ENCODE peak calls at places on chromosomes 11 and 22, in six cellular contexts. Q is lower leg skin, N is A549, S is upper lobe of right lung, E is SJSA1, O is keratinocyte. A is an unnamed sample.

GRCh38 chr11:35178862-35179261 is 39.9 kb downstream of the CD44 start:
- DNase-seq in Q (peak; percentile 59), N (no peak), S (no peak), E (no peak), O (no peak), A (no peak)

GRCh38 chr11:46436113-46436512 is 44.5 kb upstream of the CHRM4 start:
- DNase-seq in Q (no peak), N (no peak), S (no peak), E (no peak), O (no peak), A (no peak)

GRCh38 chr11:104967493-104968364 is 645 bp downstream of the CASP4 start:
- DNase-seq in Q (no peak), N (no peak), S (no peak), E (no peak), O (no peak), A (no peak)

GRCh38 chr22:22171357-22172218 is 73.0 kb upstream of the VPREB1 start:
- DNase-seq in Q (no peak), N (peak; percentile 52), S (no peak), E (no peak), O (no peak), A (no peak)

GRCh38 chr22:46541536-46541935 is 4.1 kb upstream of the CELSR1 start:
- DNase-seq in Q (no peak), N (no peak), S (no peak), E (no peak), O (no peak), A (no peak)

GRCh38 chr22:42073568-42074152 is 388 bp upstream of the PHETA2 start:
- DNase-seq in Q (no peak), N (no peak), S (no peak), E (no peak), O (no peak), A (no peak)

GRCh38 chr11:34614334-34615113 is 6.4 kb upstream of the EHF start:
- DNase-seq in Q (no peak), N (no peak), S (no peak), E (no peak), O (no peak), A (no peak)

GRCh38 chr11:122007611-122008071 is 108.4 kb downstream of the BLID start:
- DNase-seq in Q (peak; percentile 16), N (no peak), S (no peak), E (no peak), O (no peak), A (no peak)

GRCh38 chr11:65625628-65626342 is 10.2 kb downstream of the PCNX3 start:
- DNase-seq in Q (no peak), N (peak; percentile 61), S (peak; percentile 83), E (no peak), O (no peak), A (no peak)

GRCh38 chr11:7892751-7893356 is 38.2 kb downstream of the OR10A6 start:
- DNase-seq in Q (no peak), N (peak; percentile 57), S (no peak), E (no peak), O (no peak), A (no peak)

GRCh38 chr11:12529041-12529440 is 145.2 kb upstream of the TEAD1 start:
- DNase-seq in Q (no peak), N (no peak), S (no peak), E (no peak), O (no peak), A (no peak)

GRCh38 chr11:62146476-62147200 is 22.8 kb downstream of the INCENP start:
- DNase-seq in Q (no peak), N (no peak), S (peak; percentile 42), E (peak; percentile 43), O (no peak), A (no peak)

GRCh38 chr11:19913236-19913892 is 200.7 kb downstream of the NAV2 start:
- DNase-seq in Q (no peak), N (no peak), S (no peak), E (no peak), O (no peak), A (no peak)

GRCh38 chr11:73072935-73073481 is 69.1 kb downstream of the FCHSD2 start:
- DNase-seq in Q (no peak), N (peak; percentile 75), S (no peak), E (no peak), O (no peak), A (no peak)

GRCh38 chr11:120121336-120121735 is 16.6 kb downstream of the TRIM29 start:
- DNase-seq in Q (no peak), N (no peak), S (no peak), E (no peak), O (no peak), A (no peak)

GRCh38 chr22:32469799-32470212 is 4.8 kb upstream of the FBXO7 start:
- DNase-seq in Q (peak; percentile 51), N (peak; percentile 60), S (no peak), E (peak; percentile 88), O (no peak), A (no peak)

GRCh38 chr22:23849009-23850006 is 8.4 kb upstream of the SLC2A11 start:
- DNase-seq in Q (peak; percentile 61), N (peak; percentile 55), S (peak; percentile 92), E (peak; percentile 90), O (no peak), A (no peak)

GRCh38 chr11:121681536-121681935 is 228.8 kb upstream of the SORL1-AS1 start:
- DNase-seq in Q (no peak), N (no peak), S (no peak), E (no peak), O (no peak), A (no peak)

GRCh38 chr11:28447226-28447625 is 339.0 kb downstream of the METTL15 start:
- DNase-seq in Q (no peak), N (peak; percentile 6), S (no peak), E (no peak), O (no peak), A (no peak)

GRCh38 chr11:3989891-3990290 is 104.7 kb upstream of the RRM1 start:
- DNase-seq in Q (no peak), N (no peak), S (no peak), E (no peak), O (no peak), A (no peak)

GRCh38 chr11:33656768-33657167 is 43.9 kb downstream of the C11orf91 start:
- DNase-seq in Q (no peak), N (no peak), S (no peak), E (peak; percentile 9), O (no peak), A (no peak)

GRCh38 chr11:13695886-13696285 is 27.4 kb downstream of the FAR1 start:
- DNase-seq in Q (no peak), N (no peak), S (no peak), E (no peak), O (no peak), A (no peak)

GRCh38 chr11:111652184-111652583 is 49.9 kb downstream of the SIK2 start:
- DNase-seq in Q (no peak), N (no peak), S (no peak), E (no peak), O (no peak), A (no peak)

GRCh38 chr11:2473361-2474058 is 28.7 kb downstream of the KCNQ1 start:
- DNase-seq in Q (no peak), N (no peak), S (peak; percentile 55), E (no peak), O (no peak), A (no peak)

GRCh38 chr11:77223797-77224196 is 77.7 kb downstream of the GDPD4 start:
- DNase-seq in Q (no peak), N (no peak), S (no peak), E (no peak), O (no peak), A (no peak)

GRCh38 chr22:38713921-38714320 is 8.2 kb downstream of the GTPBP1 start:
- DNase-seq in Q (no peak), N (no peak), S (no peak), E (no peak), O (no peak), A (no peak)
- H3K4me3 ChIP-seq in Q (no peak overlapping the region), N (no peak overlapping the region), S (no peak overlapping the region), E (no peak overlapping the region), O (no peak overlapping the region), A (no peak overlapping the region)

DNA sequence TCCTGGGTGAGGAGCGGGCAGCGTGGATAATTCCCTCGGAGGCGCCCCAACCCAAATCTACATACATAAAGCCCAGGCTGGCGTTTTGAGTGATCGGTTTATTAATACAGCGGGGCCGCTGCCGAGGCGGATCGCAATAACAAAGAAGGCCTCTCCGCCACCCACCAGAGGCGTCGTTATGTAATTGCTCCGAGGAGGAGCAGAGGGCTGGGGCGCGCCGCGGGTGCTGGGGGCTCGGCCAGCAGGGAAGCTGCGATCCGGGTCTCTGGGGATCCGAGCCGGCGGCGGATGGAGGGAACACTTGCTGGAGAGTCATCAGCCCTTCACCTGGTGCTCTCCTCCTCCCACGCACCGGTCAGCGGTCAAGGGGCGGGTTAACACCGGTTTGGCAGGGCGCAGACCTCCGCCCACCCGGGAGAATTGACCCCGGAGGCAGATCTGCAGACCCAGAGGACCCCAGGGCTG is 6.4 kb upstream of the TP53I11 start:
- DNase-seq in Q (no peak), N (no peak), S (no peak), E (no peak), O (no peak), A (no peak)
- H3K4me3 ChIP-seq in Q (no peak overlapping the region), N (no peak overlapping the region), S (no peak overlapping the region), E (no peak overlapping the region), O (no peak overlapping the region), A (peak overlapping the region; percentile 16)

DNA sequence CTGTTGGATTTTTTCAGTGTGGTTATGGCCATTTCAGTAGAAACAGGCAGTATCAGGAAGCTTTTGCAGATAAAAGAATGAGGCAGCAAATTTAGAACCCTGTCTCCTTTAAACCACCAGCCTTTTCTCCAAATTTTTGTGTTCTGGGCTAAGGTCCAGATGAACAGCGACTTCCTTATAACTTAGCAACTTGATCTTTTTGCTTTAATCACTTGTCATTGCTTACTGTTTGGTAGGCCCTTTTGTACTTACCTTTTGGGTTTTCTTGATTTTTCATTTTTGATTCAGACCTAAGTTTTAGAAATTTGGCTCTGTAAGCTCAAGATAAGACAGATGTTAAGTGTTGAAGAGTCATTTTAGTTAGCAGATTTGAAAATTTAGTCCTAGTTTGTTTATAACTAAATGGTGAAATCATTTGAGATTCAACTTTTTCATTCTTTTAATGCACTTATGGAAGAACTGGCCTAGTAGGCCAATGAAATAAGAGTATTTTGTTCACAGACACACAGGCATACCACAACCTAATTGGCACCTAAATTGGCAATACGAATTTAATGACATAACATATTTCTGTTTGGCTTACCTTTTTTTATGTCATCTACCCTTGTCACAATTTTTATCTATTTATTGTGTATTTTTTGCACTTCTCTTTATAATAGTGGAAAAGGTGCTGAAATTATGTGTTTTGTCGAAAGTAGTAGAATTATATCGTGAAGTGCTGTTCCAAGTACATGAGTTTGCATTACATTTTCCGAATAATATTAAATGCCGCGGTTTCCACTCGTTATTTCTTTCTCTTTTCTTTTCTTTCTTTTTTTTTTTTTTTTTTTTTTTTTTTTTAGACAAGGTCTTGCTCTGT is 2.1 kb downstream of the RTN3 start:
- DNase-seq in Q (no peak), N (no peak), S (no peak), E (no peak), O (no peak), A (no peak)
- H3K4me3 ChIP-seq in Q (no peak overlapping the region), N (peak overlapping the region; percentile 82), S (peak overlapping the region; percentile 92), E (no peak overlapping the region), O (peak overlapping the region; percentile 98), A (peak overlapping the region; percentile 12)

DNA sequence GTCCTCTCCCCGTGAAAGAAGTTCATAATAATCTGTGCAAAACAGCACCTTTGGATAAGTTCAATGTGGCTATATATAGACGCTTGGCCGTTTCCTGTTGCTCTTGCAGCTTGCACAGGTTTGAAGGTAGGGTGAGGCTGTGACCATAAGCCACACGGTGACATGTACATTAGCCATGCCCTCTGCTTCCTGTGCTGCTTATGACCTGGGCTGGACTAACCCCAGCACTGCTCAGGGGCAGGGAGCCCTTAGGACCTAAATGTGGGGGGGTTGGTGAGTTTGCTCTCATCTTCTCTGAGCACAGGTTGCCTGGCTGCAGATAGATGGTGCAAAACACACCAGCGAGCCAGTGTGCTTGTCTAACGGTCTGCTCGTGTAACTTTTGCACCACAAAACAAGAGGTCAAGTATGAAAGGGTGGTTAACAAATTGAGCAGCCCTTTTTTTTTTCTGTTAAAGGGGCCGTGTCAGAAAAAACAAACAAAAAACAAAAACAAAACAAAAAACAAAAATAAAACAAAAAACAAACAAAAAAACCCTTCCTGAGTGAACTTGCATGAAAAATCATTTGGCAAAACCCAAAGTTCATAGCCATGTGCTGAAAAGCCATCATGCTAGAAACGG is 37.3 kb downstream of the FLI1 start:
- DNase-seq in Q (no peak), N (no peak), S (no peak), E (no peak), O (no peak), A (no peak)
- H3K4me3 ChIP-seq in Q (no peak overlapping the region), N (no peak overlapping the region), S (no peak overlapping the region), E (no peak overlapping the region), O (no peak overlapping the region), A (no peak overlapping the region)